ENCODE peak calls at places on chromosomes 11 and 22, in six cellular contexts. X, T, U, P, R and C are unnamed samples.

GRCh38 chr22:47167056-47167455 is 404.6 kb downstream of the TBC1D22A start:
- DNase-seq in X (no peak), T (no peak), U (peak), P (no peak), R (no peak), C (no peak)

GRCh38 chr11:57203359-57203758 is 21.6 kb downstream of the LRRC55 start:
- DNase-seq in X (peak), T (no peak), U (peak), P (no peak), R (peak), C (no peak)

GRCh38 chr22:45863981-45864751 is 112.8 kb downstream of the WNT7B start:
- DNase-seq in X (peak), T (no peak), U (peak), P (no peak), R (peak), C (peak)

GRCh38 chr22:29342577-29343312 is 27.2 kb upstream of the RASL10A start:
- DNase-seq in X (no peak), T (no peak), U (no peak), P (no peak), R (no peak), C (no peak)

GRCh38 chr11:11010624-11011127 is 152.8 kb upstream of the ZBED5 start:
- DNase-seq in X (no peak), T (no peak), U (no peak), P (no peak), R (no peak), C (no peak)

GRCh38 chr11:74611369-74611861 is 19.0 kb downstream of the POLD3 start:
- DNase-seq in X (no peak), T (peak), U (no peak), P (no peak), R (peak), C (peak)

GRCh38 chr11:70811915-70812314 is 413.6 kb downstream of the CTTN start:
- DNase-seq in X (no peak), T (no peak), U (no peak), P (no peak), R (no peak), C (no peak)

GRCh38 chr11:93054881-93055280 is 85.4 kb downstream of the MTNR1B start:
- DNase-seq in X (peak), T (peak), U (no peak), P (no peak), R (peak), C (peak)

GRCh38 chr22:42807185-42807584 is 49.9 kb downstream of the ARFGAP3 start:
- DNase-seq in X (no peak), T (no peak), U (no peak), P (no peak), R (no peak), C (no peak)

GRCh38 chr11:117226388-117227385 is 5.2 kb downstream of the PCSK7 start:
- DNase-seq in X (peak), T (peak), U (no peak), P (no peak), R (peak), C (peak)

GRCh38 chr11:3879216-3879966 is 23.9 kb downstream of the STIM1 start:
- DNase-seq in X (no peak), T (no peak), U (no peak), P (no peak), R (no peak), C (no peak)

GRCh38 chr11:123238297-123238696 is 43.2 kb upstream of the CLMP start:
- DNase-seq in X (no peak), T (no peak), U (peak), P (no peak), R (peak), C (no peak)

GRCh38 chr11:61695917-61696316 is 15.7 kb downstream of the DAGLA start:
- DNase-seq in X (peak), T (peak), U (peak), P (no peak), R (peak), C (peak)
- H3K4me3 ChIP-seq in X (no peak), T (peak), U (peak), P (no peak), R (no peak), C (no peak)

GRCh38 chr22:32794449-32795213 is 6.9 kb upstream of the TIMP3 start:
- DNase-seq in X (no peak), T (no peak), U (no peak), P (no peak), R (no peak), C (no peak)
- TF ChIP-seq CTCF in X (no peak), T (no peak), U (no peak), P (peak), R (peak), C (no peak)

GRCh38 chr22:22158965-22159364 is 85.6 kb upstream of the VPREB1 start:
- DNase-seq in X (no peak), T (no peak), U (no peak), P (no peak), R (no peak), C (no peak)

GRCh38 chr22:22156716-22157499 is 87.7 kb upstream of the VPREB1 start:
- DNase-seq in X (peak), T (peak), U (no peak), P (peak), R (peak), C (peak)

GRCh38 chr22:22156348-22156715 is 88.3 kb upstream of the VPREB1 start:
- DNase-seq in X (no peak), T (no peak), U (no peak), P (no peak), R (no peak), C (no peak)

GRCh38 chr22:22158207-22158816 is 86.3 kb upstream of the VPREB1 start:
- DNase-seq in X (no peak), T (no peak), U (no peak), P (no peak), R (no peak), C (no peak)

GRCh38 chr22:22157500-22157822 is 87.1 kb upstream of the VPREB1 start:
- DNase-seq in X (no peak), T (no peak), U (no peak), P (no peak), R (no peak), C (no peak)
- H3K4me3 ChIP-seq in X (no peak), T (no peak), U (no peak), P (no peak), R (no peak), C (no peak)

GRCh38 chr22:19912236-19912999 is 29.2 kb upstream of the COMT start:
- DNase-seq in X (no peak), T (no peak), U (no peak), P (no peak), R (no peak), C (no peak)
- TF ChIP-seq CTCF in X (no peak), T (no peak), U (no peak), P (peak), R (no peak), C (no peak)

DNA sequence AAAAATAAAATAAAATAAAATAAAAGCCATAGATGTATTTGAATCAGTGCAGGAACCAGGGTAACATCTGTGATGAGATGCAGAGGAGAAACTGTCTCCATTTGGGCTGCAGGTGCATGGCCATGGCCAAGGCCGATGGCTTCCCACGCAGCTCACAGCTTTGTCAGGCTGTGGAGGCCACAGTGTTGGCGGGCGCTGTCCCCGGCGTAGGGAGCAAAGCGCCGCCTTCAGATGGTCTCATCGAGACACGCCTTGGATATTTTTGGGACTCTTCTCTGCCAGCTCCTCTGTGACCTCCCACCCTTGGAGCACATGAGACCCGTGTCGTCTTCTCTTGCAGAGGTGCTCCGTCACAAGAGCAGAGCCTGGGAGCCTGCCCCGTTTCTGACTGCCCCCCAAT is 38.6 kb downstream of the MUC6 start:
- DNase-seq in X (no peak), T (no peak), U (no peak), P (no peak), R (no peak), C (no peak)
- H3K4me3 ChIP-seq in X (no peak), T (no peak), U (no peak), P (no peak), R (no peak), C (no peak)

DNA sequence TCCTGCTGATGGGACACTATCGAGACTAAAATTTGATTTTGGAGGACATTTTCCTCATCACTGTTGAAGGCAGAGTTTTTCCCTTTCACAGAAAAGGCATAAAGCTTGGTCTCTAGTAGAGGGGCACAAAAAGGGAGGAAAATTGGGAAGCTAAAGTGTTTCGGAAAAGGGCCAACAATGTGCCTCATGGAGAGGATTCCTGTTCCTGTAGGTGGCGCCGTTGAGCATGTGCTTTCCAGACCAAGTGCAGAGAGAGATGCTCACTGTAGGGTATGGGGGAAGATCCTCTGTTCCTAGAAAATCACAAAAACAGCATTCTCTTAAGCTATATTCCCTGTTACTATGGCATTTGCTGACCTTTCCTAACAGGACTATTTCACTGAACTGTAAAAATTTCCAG is 18.4 kb upstream of the OR4C5 start:
- DNase-seq in X (no peak), T (no peak), U (no peak), P (no peak), R (no peak), C (no peak)
- TF ChIP-seq CTCF in X (no peak), T (no peak), U (no peak), P (peak), R (no peak), C (no peak)

GRCh38 chr11:128208329-128209220 is 378.8 kb downstream of the ETS1 start:
- DNase-seq in X (peak), T (peak), U (no peak), P (no peak), R (peak), C (peak)

GRCh38 chr11:128205796-128206195 is 381.6 kb downstream of the ETS1 start:
- DNase-seq in X (no peak), T (no peak), U (no peak), P (no peak), R (no peak), C (no peak)

GRCh38 chr11:128204898-128205297 is 382.5 kb downstream of the ETS1 start:
- DNase-seq in X (no peak), T (no peak), U (no peak), P (no peak), R (no peak), C (no peak)

GRCh38 chr11:128207861-128208321 is 379.5 kb downstream of the ETS1 start:
- DNase-seq in X (no peak), T (peak), U (no peak), P (no peak), R (peak), C (peak)

GRCh38 chr11:128206476-128206875 is 380.9 kb downstream of the ETS1 start:
- DNase-seq in X (no peak), T (no peak), U (no peak), P (no peak), R (no peak), C (no peak)
- H3K4me3 ChIP-seq in X (no peak), T (no peak), U (no peak), P (no peak), R (no peak), C (no peak)

GRCh38 chr11:118883368-118884071 is at the start of gene CXCR5:
- DNase-seq in X (peak), T (no peak), U (no peak), P (no peak), R (no peak), C (no peak)

GRCh38 chr11:118885831-118886571 is 2.3 kb downstream of the CXCR5 start:
- DNase-seq in X (no peak), T (no peak), U (no peak), P (no peak), R (no peak), C (no peak)

GRCh38 chr11:118883004-118883367 is 706 bp upstream of the CXCR5 start:
- DNase-seq in X (no peak), T (no peak), U (no peak), P (no peak), R (no peak), C (no peak)

GRCh38 chr11:118885319-118885718 is 1.6 kb downstream of the CXCR5 start:
- DNase-seq in X (no peak), T (no peak), U (no peak), P (no peak), R (no peak), C (no peak)

DNA sequence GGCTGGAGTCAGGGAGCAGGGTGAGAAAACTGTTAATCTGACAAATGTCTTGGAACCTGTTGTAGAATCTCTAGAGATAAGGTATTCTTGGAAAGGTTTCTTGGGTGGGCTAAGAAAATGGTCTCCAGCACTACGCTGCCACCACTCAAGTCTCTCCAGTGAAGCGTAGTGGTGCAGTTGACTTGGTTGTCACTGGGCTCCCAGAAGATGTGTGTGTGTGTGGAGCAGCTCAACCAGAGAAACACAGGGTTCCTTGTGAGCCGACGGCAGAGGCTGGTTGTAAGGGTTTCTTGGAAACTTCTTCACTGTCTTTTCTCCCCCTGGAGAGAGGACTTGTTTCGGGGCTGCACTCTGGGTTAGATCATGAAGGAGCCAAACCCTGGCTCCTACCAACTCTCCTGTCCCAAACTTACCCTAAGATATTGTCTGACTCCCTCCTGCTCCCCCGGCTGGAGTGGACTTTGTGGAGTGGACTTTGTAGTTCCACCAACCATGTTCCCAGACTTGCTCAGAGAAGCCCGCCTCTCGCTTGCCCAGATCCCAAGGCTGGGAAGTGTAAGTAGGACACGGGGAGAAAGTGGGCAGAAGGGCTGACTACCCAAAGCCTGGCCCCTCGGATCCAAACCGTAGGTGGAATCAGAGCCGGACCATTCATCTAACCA is 1.1 kb downstream of the CXCR5 start:
- DNase-seq in X (no peak), T (no peak), U (no peak), P (no peak), R (no peak), C (no peak)
- TF ChIP-seq CTCF in X (no peak), T (no peak), U (no peak), P (no peak), R (no peak), C (no peak)